ENCODE peak calls at places on chromosomes 5 and 9, in seven cellular contexts. One of them, this sample, is unnamed. For H3K9me3, the result is how much of the 10 kb centered on the place peaks cover.

GRCh38 chr5:122870219-122870856 is 24.9 kb downstream of the SNX24 start:
- DNase-seq in GM23248: peak
- DNase-seq in T-helper 17 cell: no peak
- DNase-seq in A549: no peak
- DNase-seq in Caco-2: no peak
- DNase-seq in stomach: no peak
- DNase-seq in mucosa of descending colon: no peak
- DNase-seq in this sample: peak

GRCh38 chr5:176776916-176777315 is 33.4 kb upstream of the UNC5A start:
- DNase-seq in T-helper 17 cell: no peak
- DNase-seq in Caco-2: no peak
- DNase-seq in stomach: no peak
- DNase-seq in A549: no peak
- DNase-seq in mucosa of descending colon: no peak
- DNase-seq in GM23248: no peak
- DNase-seq in this sample: no peak

GRCh38 chr9:68560131-68560844 is 19.6 kb upstream of the TMEM252 start:
- DNase-seq in mucosa of descending colon: peak
- DNase-seq in Caco-2: peak
- DNase-seq in T-helper 17 cell: no peak
- DNase-seq in GM23248: peak
- DNase-seq in A549: peak
- DNase-seq in stomach: peak
- DNase-seq in this sample: peak

GRCh38 chr5:134171972-134172371 is 4.8 kb downstream of the SKP1 start:
- DNase-seq in mucosa of descending colon: peak
- DNase-seq in A549: no peak
- DNase-seq in Caco-2: no peak
- DNase-seq in stomach: peak
- DNase-seq in T-helper 17 cell: no peak
- DNase-seq in GM23248: no peak
- DNase-seq in this sample: peak

GRCh38 chr5:116291271-116291670 is 206.4 kb downstream of the COMMD10 start:
- DNase-seq in T-helper 17 cell: no peak
- DNase-seq in stomach: no peak
- DNase-seq in Caco-2: no peak
- DNase-seq in mucosa of descending colon: no peak
- DNase-seq in GM23248: no peak
- DNase-seq in A549: no peak
- DNase-seq in this sample: no peak

GRCh38 chr5:123429993-123430392 is 6.8 kb upstream of the CEP120 start:
- DNase-seq in T-helper 17 cell: no peak
- DNase-seq in A549: no peak
- DNase-seq in GM23248: peak
- DNase-seq in stomach: no peak
- DNase-seq in Caco-2: no peak
- DNase-seq in mucosa of descending colon: no peak
- DNase-seq in this sample: peak

GRCh38 chr9:125361837-125362531 is 100.4 kb downstream of the GAPVD1 start:
- DNase-seq in T-helper 17 cell: no peak
- DNase-seq in mucosa of descending colon: no peak
- DNase-seq in GM23248: peak
- DNase-seq in A549: no peak
- DNase-seq in Caco-2: peak
- DNase-seq in stomach: no peak
- DNase-seq in this sample: peak

GRCh38 chr5:162565-163337 is 28.5 kb upstream of the LRRC14B start:
- DNase-seq in T-helper 17 cell: no peak
- DNase-seq in A549: no peak
- DNase-seq in stomach: no peak
- DNase-seq in Caco-2: no peak
- DNase-seq in GM23248: no peak
- DNase-seq in mucosa of descending colon: no peak
- DNase-seq in this sample: no peak

GRCh38 chr9:103928452-103928851 is 165.7 kb upstream of the SMC2 start:
- DNase-seq in GM23248: no peak
- DNase-seq in T-helper 17 cell: no peak
- DNase-seq in A549: no peak
- DNase-seq in stomach: no peak
- DNase-seq in mucosa of descending colon: no peak
- DNase-seq in Caco-2: no peak
- DNase-seq in this sample: no peak

GRCh38 chr5:138610468-138611294 is 35.5 kb upstream of the HSPA9 start:
- DNase-seq in A549: peak
- DNase-seq in stomach: no peak
- DNase-seq in T-helper 17 cell: no peak
- DNase-seq in Caco-2: no peak
- DNase-seq in GM23248: peak
- DNase-seq in mucosa of descending colon: no peak
- DNase-seq in this sample: no peak

GRCh38 chr9:91776409-91777365 is 173.3 kb downstream of the ROR2 start:
- DNase-seq in mucosa of descending colon: no peak
- DNase-seq in T-helper 17 cell: no peak
- DNase-seq in stomach: no peak
- DNase-seq in Caco-2: no peak
- DNase-seq in GM23248: peak
- DNase-seq in A549: no peak
- DNase-seq in this sample: no peak

GRCh38 chr5:67971223-67971830 is 244.2 kb upstream of the PIK3R1 start:
- DNase-seq in GM23248: peak
- DNase-seq in mucosa of descending colon: no peak
- DNase-seq in A549: no peak
- DNase-seq in Caco-2: peak
- DNase-seq in stomach: no peak
- DNase-seq in T-helper 17 cell: no peak
- DNase-seq in this sample: peak

GRCh38 chr9:16708638-16709435 is 161.6 kb downstream of the BNC2 start:
- DNase-seq in mucosa of descending colon: no peak
- DNase-seq in A549: no peak
- DNase-seq in GM23248: no peak
- DNase-seq in stomach: no peak
- DNase-seq in T-helper 17 cell: no peak
- DNase-seq in Caco-2: no peak
- DNase-seq in this sample: no peak

GRCh38 chr9:86660146-86660545 is 287.2 kb downstream of the GAS1 start:
- DNase-seq in GM23248: peak
- DNase-seq in mucosa of descending colon: no peak
- DNase-seq in A549: no peak
- DNase-seq in Caco-2: no peak
- DNase-seq in T-helper 17 cell: no peak
- DNase-seq in stomach: no peak
- DNase-seq in this sample: no peak

GRCh38 chr9:118635416-118635815 is 733.8 kb downstream of the BRINP1 start:
- DNase-seq in T-helper 17 cell: no peak
- DNase-seq in A549: no peak
- DNase-seq in stomach: no peak
- DNase-seq in GM23248: no peak
- DNase-seq in Caco-2: no peak
- DNase-seq in mucosa of descending colon: no peak
- DNase-seq in this sample: no peak
- H3K9me3 ChIP-seq in T-helper 17 cell: under half
- H3K9me3 ChIP-seq in A549: under half
- H3K9me3 ChIP-seq in stomach: under half
- H3K9me3 ChIP-seq in GM23248: under half
- H3K9me3 ChIP-seq in Caco-2: under half
- H3K9me3 ChIP-seq in mucosa of descending colon: under half
- H3K9me3 ChIP-seq in this sample: under half

DNA sequence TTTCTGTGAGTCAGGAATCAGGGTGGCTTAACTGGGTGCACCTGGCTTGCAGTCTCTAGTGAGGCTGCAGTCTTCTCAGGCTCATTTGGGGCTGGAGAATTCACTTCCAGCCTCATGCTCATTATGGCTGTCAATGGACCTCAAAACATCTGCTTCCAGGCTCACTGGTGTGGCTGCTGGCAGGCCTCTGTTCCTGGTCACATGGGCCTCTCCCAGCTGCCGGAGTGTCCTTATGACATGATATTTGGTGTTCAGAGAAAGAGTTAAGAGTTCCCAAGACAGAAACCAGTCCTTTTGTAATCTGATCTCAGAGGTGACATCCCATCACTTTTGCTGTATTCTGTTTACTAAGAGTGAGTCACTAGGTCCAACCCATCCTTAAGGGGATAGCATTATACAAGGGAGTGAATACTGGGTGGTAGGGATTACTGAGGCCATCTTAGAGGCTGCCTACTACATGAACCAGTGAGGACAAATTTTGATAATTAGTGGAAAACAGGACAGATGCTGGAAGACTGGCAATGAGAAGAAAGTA is 104.6 kb downstream of the CACNA1B start:
- DNase-seq in Caco-2: no peak
- DNase-seq in GM23248: no peak
- DNase-seq in A549: no peak
- DNase-seq in T-helper 17 cell: no peak
- DNase-seq in stomach: no peak
- DNase-seq in mucosa of descending colon: no peak
- DNase-seq in this sample: no peak
- H3K9me3 ChIP-seq in Caco-2: under half
- H3K9me3 ChIP-seq in GM23248: under half
- H3K9me3 ChIP-seq in A549: under half
- H3K9me3 ChIP-seq in T-helper 17 cell: under half
- H3K9me3 ChIP-seq in stomach: under half
- H3K9me3 ChIP-seq in mucosa of descending colon: under half
- H3K9me3 ChIP-seq in this sample: under half

GRCh38 chr9:25864509-25864908 is 186.3 kb upstream of the TUSC1 start:
- DNase-seq in A549: no peak
- DNase-seq in Caco-2: no peak
- DNase-seq in T-helper 17 cell: no peak
- DNase-seq in GM23248: no peak
- DNase-seq in stomach: no peak
- DNase-seq in mucosa of descending colon: no peak
- DNase-seq in this sample: no peak
- H3K9me3 ChIP-seq in A549: under half
- H3K9me3 ChIP-seq in Caco-2: under half
- H3K9me3 ChIP-seq in T-helper 17 cell: under half
- H3K9me3 ChIP-seq in GM23248: under half
- H3K9me3 ChIP-seq in stomach: under half
- H3K9me3 ChIP-seq in mucosa of descending colon: under half
- H3K9me3 ChIP-seq in this sample: under half

DNA sequence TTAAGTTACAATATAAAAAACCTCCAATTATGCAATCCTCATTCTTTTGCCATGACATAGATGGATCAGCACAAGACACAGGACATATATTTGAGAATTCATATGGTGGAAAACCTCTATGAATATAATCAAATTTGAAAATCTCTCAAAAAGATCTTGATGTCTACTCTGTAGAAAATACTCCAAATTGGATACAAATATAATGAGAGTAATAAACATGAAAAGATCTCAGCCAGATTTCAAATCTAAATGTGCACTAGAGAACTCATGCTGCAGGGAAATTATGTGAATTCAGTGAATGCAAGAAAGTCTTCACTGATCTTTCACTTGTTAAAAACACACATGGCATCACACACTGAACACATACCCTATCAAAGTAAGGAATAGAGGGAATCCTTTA is 13.8 kb downstream of the PCDHB15 start:
- DNase-seq in GM23248: no peak
- DNase-seq in A549: no peak
- DNase-seq in mucosa of descending colon: no peak
- DNase-seq in stomach: no peak
- DNase-seq in T-helper 17 cell: no peak
- DNase-seq in Caco-2: no peak
- DNase-seq in this sample: no peak
- H3K9me3 ChIP-seq in GM23248: under half
- H3K9me3 ChIP-seq in A549: half or more
- H3K9me3 ChIP-seq in mucosa of descending colon: half or more
- H3K9me3 ChIP-seq in stomach: half or more
- H3K9me3 ChIP-seq in T-helper 17 cell: under half
- H3K9me3 ChIP-seq in Caco-2: under half
- H3K9me3 ChIP-seq in this sample: half or more

DNA sequence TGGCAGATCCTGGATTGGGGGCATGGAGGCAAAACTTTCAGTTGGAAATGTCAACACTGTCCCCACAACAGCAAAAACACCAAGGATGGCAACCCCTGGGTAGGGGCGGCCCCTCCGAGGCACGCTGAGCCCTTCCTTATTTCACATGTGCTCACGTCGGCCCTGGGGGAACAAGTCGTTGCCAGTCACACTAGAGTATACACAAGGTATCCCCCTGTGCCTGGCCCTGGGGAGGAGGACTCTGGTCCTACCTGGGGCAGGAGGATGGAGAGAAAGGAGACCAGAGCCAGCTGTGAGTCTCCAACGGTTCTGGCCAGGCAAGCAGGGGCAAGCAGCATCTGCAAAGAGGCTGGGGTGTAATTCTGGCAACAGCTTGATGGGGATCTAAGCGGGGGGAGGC is 126.9 kb upstream of the FOXD4L5 start:
- DNase-seq in mucosa of descending colon: no peak
- DNase-seq in A549: no peak
- DNase-seq in T-helper 17 cell: no peak
- DNase-seq in Caco-2: no peak
- DNase-seq in stomach: no peak
- DNase-seq in GM23248: no peak
- DNase-seq in this sample: no peak
- H3K9me3 ChIP-seq in mucosa of descending colon: half or more
- H3K9me3 ChIP-seq in A549: under half
- H3K9me3 ChIP-seq in T-helper 17 cell: under half
- H3K9me3 ChIP-seq in Caco-2: under half
- H3K9me3 ChIP-seq in stomach: under half
- H3K9me3 ChIP-seq in GM23248: under half
- H3K9me3 ChIP-seq in this sample: under half

GRCh38 chr5:10460252-10460906 is 18.7 kb downstream of the ROPN1L start:
- DNase-seq in stomach: peak
- DNase-seq in GM23248: peak
- DNase-seq in Caco-2: no peak
- DNase-seq in T-helper 17 cell: no peak
- DNase-seq in A549: peak
- DNase-seq in mucosa of descending colon: peak
- DNase-seq in this sample: no peak
- H3K9me3 ChIP-seq in stomach: under half
- H3K9me3 ChIP-seq in GM23248: under half
- H3K9me3 ChIP-seq in Caco-2: under half
- H3K9me3 ChIP-seq in T-helper 17 cell: under half
- H3K9me3 ChIP-seq in A549: under half
- H3K9me3 ChIP-seq in mucosa of descending colon: under half
- H3K9me3 ChIP-seq in this sample: under half

This sample was measured in A673.